ENCODE peak calls at places on chromosome 22, in six cellular contexts. M, B, S, U, P and L are unnamed samples.

GRCh38 chr22:35961480-35961902 is 67.1 kb downstream of the RBFOX2 start:
- DNase-seq in M (no peak), B (no peak), S (no peak), U (no peak), P (no peak), L (no peak)

GRCh38 chr22:37187891-37188761 is at the start of gene C1QTNF6:
- DNase-seq in M (no peak), B (no peak), S (no peak), U (no peak), P (no peak), L (no peak)

GRCh38 chr22:17954860-17955587 is 69.3 kb downstream of the MICAL3 start:
- DNase-seq in M (no peak), B (no peak), S (no peak), U (no peak), P (no peak), L (no peak)

GRCh38 chr22:35111244-35111643 is 45.3 kb downstream of the ISX start:
- DNase-seq in M (no peak), B (no peak), S (no peak), U (no peak), P (no peak), L (no peak)

GRCh38 chr22:37932821-37933578 is 20.4 kb downstream of the C22orf23 start:
- DNase-seq in M (no peak), B (no peak), S (no peak), U (no peak), P (no peak), L (no peak)

GRCh38 chr22:49446145-49446758 is 381.4 kb downstream of the BRD1 start:
- DNase-seq in M (no peak), B (no peak), S (peak; percentile 11), U (no peak), P (no peak), L (no peak)

GRCh38 chr22:23909258-23909898 is 15.2 kb downstream of the MIF start:
- DNase-seq in M (no peak), B (no peak), S (peak; percentile 32), U (no peak), P (no peak), L (no peak)

GRCh38 chr22:50420015-50420414 is 54.8 kb downstream of the SBF1 start:
- DNase-seq in M (no peak), B (no peak), S (no peak), U (no peak), P (no peak), L (no peak)

GRCh38 chr22:49023161-49023878 is 804.4 kb downstream of the BRD1 start:
- DNase-seq in M (no peak), B (no peak), S (no peak), U (no peak), P (no peak), L (no peak)

GRCh38 chr22:33006220-33006954 is 51.8 kb downstream of the SYN3 start:
- DNase-seq in M (no peak), B (no peak), S (peak; percentile 63), U (no peak), P (no peak), L (no peak)

GRCh38 chr22:36162127-36163034 is 1.8 kb upstream of the APOL3 start:
- DNase-seq in M (no peak), B (no peak), S (no peak), U (no peak), P (peak; percentile 70), L (no peak)

GRCh38 chr22:38414009-38414395 is 41.0 kb downstream of the KCNJ4 start:
- DNase-seq in M (no peak), B (no peak), S (peak; percentile 39), U (peak; percentile 50), P (no peak), L (no peak)

GRCh38 chr22:34236527-34236926 is 316.3 kb upstream of the LARGE1 start:
- DNase-seq in M (no peak), B (no peak), S (peak; percentile 75), U (no peak), P (no peak), L (no peak)

GRCh38 chr22:23179381-23180294 is 671 bp upstream of the BCR start:
- DNase-seq in M (no peak), B (no peak), S (peak; percentile 68), U (no peak), P (no peak), L (no peak)

GRCh38 chr22:36368359-36368983 is 19.3 kb downstream of the MYH9 start:
- DNase-seq in M (no peak), B (no peak), S (no peak), U (no peak), P (no peak), L (no peak)

GRCh38 chr22:36211237-36211881 is 9.8 kb upstream of the APOL4 start:
- DNase-seq in M (no peak), B (no peak), S (no peak), U (no peak), P (no peak), L (no peak)

GRCh38 chr22:17672417-17672991 is 33.9 kb downstream of the BCL2L13 start:
- DNase-seq in M (no peak), B (no peak), S (no peak), U (no peak), P (no peak), L (no peak)

GRCh38 chr22:24681236-24681635 is 78.2 kb downstream of the GGT1 start:
- DNase-seq in M (no peak), B (no peak), S (no peak), U (no peak), P (no peak), L (no peak)

GRCh38 chr22:38298312-38299000 is 18.8 kb downstream of the CSNK1E start:
- DNase-seq in M (no peak), B (no peak), S (no peak), U (no peak), P (no peak), L (peak; percentile 72)

GRCh38 chr22:36359172-36359973 is 28.4 kb downstream of the MYH9 start:
- DNase-seq in M (no peak), B (no peak), S (no peak), U (no peak), P (peak; percentile 86), L (no peak)

GRCh38 chr22:17706451-17706900 is 67.8 kb downstream of the BID start:
- DNase-seq in M (no peak), B (peak; percentile 68), S (peak; percentile 52), U (no peak), P (peak; percentile 89), L (peak; percentile 35)

GRCh38 chr22:49291781-49292180 is 535.9 kb downstream of the BRD1 start:
- DNase-seq in M (no peak), B (no peak), S (no peak), U (no peak), P (no peak), L (no peak)

GRCh38 chr22:24216541-24217209 is 28.2 kb downstream of the GGT5 start:
- DNase-seq in M (no peak), B (no peak), S (no peak), U (no peak), P (peak; percentile 7), L (no peak)

GRCh38 chr22:49913446-49913845 is 4.8 kb downstream of the ALG12 start:
- DNase-seq in M (no peak), B (no peak), S (no peak), U (no peak), P (no peak), L (no peak)

GRCh38 chr22:20171288-20172037 is 20.6 kb upstream of the CCDC188 start:
- DNase-seq in M (no peak), B (no peak), S (peak; percentile 66), U (no peak), P (no peak), L (no peak)
- TF ChIP-seq POLR2A in M (no peak), B (no peak), S (no peak), U (no peak), P (no peak), L (no peak)

GRCh38 chr22:31227186-31227585 is 15.1 kb downstream of the LIMK2 start:
- DNase-seq in M (no peak), B (no peak), S (no peak), U (no peak), P (no peak), L (no peak)
- TF ChIP-seq POLR2A in M (peak; percentile 37), B (no peak), S (no peak), U (no peak), P (no peak), L (no peak)

GRCh38 chr22:46148336-46148735 is 2.0 kb upstream of the PPARA start:
- DNase-seq in M (no peak), B (no peak), S (peak; percentile 89), U (no peak), P (no peak), L (no peak)

GRCh38 chr22:46148885-46149492 is 1.3 kb upstream of the PPARA start:
- DNase-seq in M (no peak), B (no peak), S (peak; percentile 54), U (no peak), P (no peak), L (no peak)

GRCh38 chr22:46150615-46151423 is 493 bp downstream of the PPARA start:
- DNase-seq in M (peak; percentile 40), B (peak; percentile 23), S (peak; percentile 62), U (no peak), P (no peak), L (peak; percentile 74)

GRCh38 chr22:46149493-46149997 is 781 bp upstream of the PPARA start:
- DNase-seq in M (peak; percentile 42), B (peak; percentile 53), S (peak; percentile 97), U (no peak), P (no peak), L (no peak)

DNA sequence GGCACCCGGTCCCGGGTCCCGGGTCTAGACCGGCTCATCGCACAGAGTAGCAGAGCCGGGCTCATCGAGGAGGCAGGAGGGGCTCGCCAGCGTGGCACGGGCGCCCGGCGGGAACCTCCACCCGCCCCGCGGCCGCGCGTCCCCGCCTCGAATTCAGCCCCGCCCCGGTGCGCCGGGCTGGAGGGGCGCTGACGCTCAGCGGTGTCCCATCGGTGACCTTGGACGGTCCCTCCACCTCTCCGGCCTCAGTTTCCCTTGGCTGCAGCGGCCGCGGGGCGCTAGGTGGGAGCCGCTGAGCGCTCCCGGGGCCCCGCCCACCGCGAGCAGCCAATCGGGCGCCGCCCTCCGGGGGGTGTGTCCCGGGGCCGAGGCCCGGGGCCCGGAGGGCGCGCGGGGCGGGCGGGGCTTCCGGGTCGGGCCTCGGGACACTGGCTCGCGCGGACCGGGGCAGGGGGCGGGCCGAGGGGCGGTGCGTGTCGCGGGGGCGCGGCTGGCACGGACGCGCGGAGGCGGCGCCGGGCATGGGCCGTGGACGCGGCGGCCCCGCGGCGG is at the start of gene PPARA:
- DNase-seq in M (peak; percentile 89), B (peak; percentile 91), S (peak; percentile 96), U (no peak), P (no peak), L (peak; percentile 98)
- TF ChIP-seq POLR2A in M (peak; percentile 72), B (peak; percentile 56), S (peak; percentile 48), U (peak; percentile 32), P (no peak), L (no peak)

GRCh38 chr22:29126670-29127069 is 53.8 kb downstream of the KREMEN1 start:
- DNase-seq in M (no peak), B (no peak), S (no peak), U (no peak), P (no peak), L (no peak)

GRCh38 chr22:29121124-29121523 is 48.3 kb downstream of the KREMEN1 start:
- DNase-seq in M (no peak), B (no peak), S (no peak), U (no peak), P (no peak), L (no peak)

GRCh38 chr22:29117799-29118477 is 45.1 kb downstream of the KREMEN1 start:
- DNase-seq in M (no peak), B (no peak), S (no peak), U (no peak), P (no peak), L (no peak)

GRCh38 chr22:29124777-29125506 is 52.1 kb downstream of the KREMEN1 start:
- DNase-seq in M (no peak), B (no peak), S (no peak), U (no peak), P (no peak), L (no peak)

GRCh38 chr22:29122041-29122440 is 49.2 kb downstream of the KREMEN1 start:
- DNase-seq in M (no peak), B (no peak), S (no peak), U (no peak), P (no peak), L (no peak)
- TF ChIP-seq POLR2A in M (no peak), B (no peak), S (no peak), U (no peak), P (no peak), L (no peak)